ENCODE peak calls at places on chromosome 11, in four cellular contexts. One of them, this sample, is unnamed.

GRCh38 chr11:101446238-101446637 is 137.6 kb downstream of the TRPC6 start:
- DNase-seq in HepG2: no peak
- DNase-seq in K562: no peak
- DNase-seq in GM12878: no peak
- DNase-seq in this sample: no peak

GRCh38 chr11:57638005-57638760 is 11.5 kb downstream of the YPEL4 start:
- DNase-seq in K562: no peak
- DNase-seq in HepG2: peak
- DNase-seq in GM12878: no peak
- DNase-seq in this sample: no peak

GRCh38 chr11:96748639-96749370 is 359.0 kb downstream of the JRKL start:
- DNase-seq in GM12878: no peak
- DNase-seq in K562: no peak
- DNase-seq in HepG2: no peak
- DNase-seq in this sample: no peak

GRCh38 chr11:75597636-75598035 is 35.6 kb downstream of the SERPINH1 start:
- DNase-seq in K562: peak
- DNase-seq in GM12878: no peak
- DNase-seq in HepG2: peak
- DNase-seq in this sample: peak

GRCh38 chr11:100727410-100727809 is 40.3 kb downstream of the ARHGAP42 start:
- DNase-seq in K562: no peak
- DNase-seq in HepG2: no peak
- DNase-seq in GM12878: no peak
- DNase-seq in this sample: no peak

GRCh38 chr11:119797137-119797611 is 68.2 kb upstream of the NECTIN1 start:
- DNase-seq in HepG2: no peak
- DNase-seq in K562: no peak
- DNase-seq in GM12878: no peak
- DNase-seq in this sample: no peak

GRCh38 chr11:19185516-19186052 is 16.2 kb downstream of the CSRP3 start:
- DNase-seq in K562: no peak
- DNase-seq in HepG2: no peak
- DNase-seq in GM12878: no peak
- DNase-seq in this sample: no peak

GRCh38 chr11:71442123-71442522 is 6.1 kb downstream of the DHCR7 start:
- DNase-seq in GM12878: no peak
- DNase-seq in K562: no peak
- DNase-seq in HepG2: no peak
- DNase-seq in this sample: no peak

GRCh38 chr11:20035701-20036601 is 124.3 kb downstream of the DBX1 start:
- DNase-seq in GM12878: no peak
- DNase-seq in HepG2: peak
- DNase-seq in K562: no peak
- DNase-seq in this sample: no peak

GRCh38 chr11:122159173-122159701 is 43.2 kb upstream of the BLID start:
- DNase-seq in K562: no peak
- DNase-seq in GM12878: no peak
- DNase-seq in HepG2: no peak
- DNase-seq in this sample: no peak

GRCh38 chr11:27786331-27786730 is 86.1 kb upstream of the BDNF start:
- DNase-seq in GM12878: no peak
- DNase-seq in K562: no peak
- DNase-seq in HepG2: no peak
- DNase-seq in this sample: no peak

GRCh38 chr11:32792948-32793475 is 1.4 kb downstream of the CCDC73 start:
- DNase-seq in GM12878: peak
- DNase-seq in HepG2: peak
- DNase-seq in K562: peak
- DNase-seq in this sample: peak

GRCh38 chr11:125994509-125994908 is 48.7 kb downstream of the VSIG10L2 start:
- DNase-seq in HepG2: no peak
- DNase-seq in GM12878: no peak
- DNase-seq in K562: no peak
- DNase-seq in this sample: no peak

GRCh38 chr11:1174441-1175370 is 17.0 kb downstream of the MUC5AC start:
- DNase-seq in HepG2: no peak
- DNase-seq in GM12878: no peak
- DNase-seq in K562: no peak
- DNase-seq in this sample: no peak

GRCh38 chr11:85821636-85822035 is 10.7 kb upstream of the SYTL2 start:
- DNase-seq in K562: no peak
- DNase-seq in HepG2: no peak
- DNase-seq in GM12878: no peak
- DNase-seq in this sample: no peak
- TF ChIP-seq FOXK2 in K562: no peak
- TF ChIP-seq FOXK2 in HepG2: no peak
- TF ChIP-seq FOXK2 in GM12878: no peak
- TF ChIP-seq FOXK2 in this sample: no peak

DNA sequence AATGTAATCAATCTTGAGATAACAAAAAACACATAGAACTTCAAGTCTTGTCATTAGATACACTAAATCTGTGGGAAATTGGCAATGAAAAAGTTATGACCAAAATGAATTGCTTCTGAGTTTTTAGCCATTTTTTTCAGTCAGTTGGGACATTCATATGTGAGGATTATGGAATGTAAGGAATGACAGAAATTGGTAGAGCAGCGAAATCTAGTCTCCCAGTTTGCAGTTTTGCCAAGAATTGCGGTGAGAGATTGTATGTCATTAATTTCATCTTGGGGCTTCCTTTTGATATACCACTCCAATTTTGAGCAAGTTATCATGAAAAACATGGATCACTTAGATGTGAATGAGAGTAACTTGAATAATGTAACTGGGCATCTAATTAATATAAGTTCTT is 49.9 kb downstream of the SIK2 start:
- DNase-seq in GM12878: no peak
- DNase-seq in HepG2: no peak
- DNase-seq in K562: no peak
- DNase-seq in this sample: no peak
- TF ChIP-seq SP1 in GM12878: no peak
- TF ChIP-seq SP1 in HepG2: no peak
- TF ChIP-seq SP1 in K562: no peak
- TF ChIP-seq SP1 in this sample: no peak

GRCh38 chr11:66336234-66337102 is at the start of gene RIN1:
- DNase-seq in GM12878: peak
- DNase-seq in HepG2: peak
- DNase-seq in K562: peak
- DNase-seq in this sample: no peak
- TF ChIP-seq TARDBP in GM12878: no peak
- TF ChIP-seq TARDBP in HepG2: peak
- TF ChIP-seq TARDBP in K562: no peak
- TF ChIP-seq TARDBP in this sample: no peak

GRCh38 chr11:44398266-44399045 is 88.5 kb upstream of the ALX4 start:
- DNase-seq in GM12878: no peak
- DNase-seq in HepG2: no peak
- DNase-seq in K562: no peak
- DNase-seq in this sample: no peak
- TF ChIP-seq FOXK2 in GM12878: no peak
- TF ChIP-seq FOXK2 in HepG2: no peak
- TF ChIP-seq FOXK2 in K562: no peak
- TF ChIP-seq FOXK2 in this sample: no peak

DNA sequence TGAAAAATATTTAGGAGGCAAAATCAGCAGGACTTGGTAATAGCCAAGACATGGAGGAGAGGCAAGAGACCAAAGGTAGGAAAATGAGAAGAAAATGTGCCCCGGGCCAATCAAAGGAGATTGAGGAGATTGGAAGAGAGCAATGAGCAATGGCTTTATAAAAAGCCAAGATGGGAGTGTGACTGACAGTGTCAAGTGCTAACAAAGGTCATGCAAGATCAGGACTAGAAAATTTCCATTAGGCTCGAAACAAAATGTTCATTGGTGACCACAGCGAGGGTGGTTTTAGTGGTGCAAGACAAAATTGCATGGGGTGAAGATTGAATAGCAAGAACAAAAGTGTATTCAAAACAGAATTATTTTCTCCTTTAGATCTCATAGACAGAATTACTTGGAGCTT is 45.2 kb upstream of the TBCEL start:
- DNase-seq in HepG2: no peak
- DNase-seq in K562: no peak
- DNase-seq in GM12878: no peak
- DNase-seq in this sample: no peak
- TF ChIP-seq SP1 in HepG2: no peak
- TF ChIP-seq SP1 in K562: no peak
- TF ChIP-seq SP1 in GM12878: no peak
- TF ChIP-seq SP1 in this sample: no peak

This sample was measured in HEK293T.